ENCODE peak calls at places on chromosomes 1 and 21, in four cellular contexts. One of them, this sample, is unnamed.
A peak's percentile ranks its signal among the peaks of the same experiment; 100 is the strongest.

GRCh38 chr1:52002038-52002917 is 11.8 kb upstream of the RAB3B start:
- DNase-seq in psoas muscle: no peak
- DNase-seq in gastrocnemius medialis: peak; percentile 13
- DNase-seq in Peyer's patch: no peak
- DNase-seq in this sample: no peak

GRCh38 chr1:185066181-185066580 is 20.8 kb downstream of the RNF2 start:
- DNase-seq in Peyer's patch: no peak
- DNase-seq in gastrocnemius medialis: no peak
- DNase-seq in psoas muscle: no peak
- DNase-seq in this sample: no peak

GRCh38 chr21:41703857-41704501 is 62.9 kb downstream of the RIPK4 start:
- DNase-seq in Peyer's patch: no peak
- DNase-seq in gastrocnemius medialis: no peak
- DNase-seq in psoas muscle: peak; percentile 18
- DNase-seq in this sample: no peak

GRCh38 chr1:59357645-59358044 is 60.8 kb downstream of the FGGY start:
- DNase-seq in psoas muscle: no peak
- DNase-seq in Peyer's patch: no peak
- DNase-seq in gastrocnemius medialis: no peak
- DNase-seq in this sample: no peak

GRCh38 chr1:43938892-43939587 is 5.4 kb downstream of the ARTN start:
- DNase-seq in gastrocnemius medialis: no peak
- DNase-seq in Peyer's patch: no peak
- DNase-seq in psoas muscle: peak; percentile 79
- DNase-seq in this sample: no peak

GRCh38 chr1:21671915-21672314 is 2.8 kb upstream of the RAP1GAP start:
- DNase-seq in gastrocnemius medialis: no peak
- DNase-seq in Peyer's patch: no peak
- DNase-seq in psoas muscle: no peak
- DNase-seq in this sample: no peak

GRCh38 chr21:39189857-39190604 is 6.8 kb upstream of the PSMG1 start:
- DNase-seq in gastrocnemius medialis: no peak
- DNase-seq in Peyer's patch: no peak
- DNase-seq in psoas muscle: no peak
- DNase-seq in this sample: no peak

GRCh38 chr1:61953790-61954150 is 211.5 kb downstream of the PATJ start:
- DNase-seq in Peyer's patch: no peak
- DNase-seq in gastrocnemius medialis: no peak
- DNase-seq in psoas muscle: no peak
- DNase-seq in this sample: no peak

GRCh38 chr1:151711940-151712339 is 4.7 kb downstream of the CELF3 start:
- DNase-seq in Peyer's patch: no peak
- DNase-seq in gastrocnemius medialis: no peak
- DNase-seq in psoas muscle: no peak
- DNase-seq in this sample: no peak

GRCh38 chr21:44051462-44051941 is 39.4 kb downstream of the TRAPPC10 start:
- DNase-seq in Peyer's patch: peak; percentile 28
- DNase-seq in psoas muscle: peak; percentile 71
- DNase-seq in gastrocnemius medialis: peak; percentile 60
- DNase-seq in this sample: no peak

GRCh38 chr1:201945157-201945556 is 1.2 kb downstream of the LMOD1 start:
- DNase-seq in Peyer's patch: no peak
- DNase-seq in psoas muscle: no peak
- DNase-seq in gastrocnemius medialis: no peak
- DNase-seq in this sample: no peak

GRCh38 chr1:185813401-185813979 is 79.3 kb downstream of the HMCN1 start:
- DNase-seq in psoas muscle: no peak
- DNase-seq in Peyer's patch: no peak
- DNase-seq in gastrocnemius medialis: no peak
- DNase-seq in this sample: no peak

GRCh38 chr1:200129480-200129879 is 102.0 kb downstream of the NR5A2 start:
- DNase-seq in gastrocnemius medialis: no peak
- DNase-seq in Peyer's patch: no peak
- DNase-seq in psoas muscle: no peak
- DNase-seq in this sample: no peak

GRCh38 chr1:162389021-162389818 is 7.7 kb downstream of the C1orf226 start:
- DNase-seq in gastrocnemius medialis: no peak
- DNase-seq in psoas muscle: no peak
- DNase-seq in Peyer's patch: no peak
- DNase-seq in this sample: no peak

GRCh38 chr1:115718011-115718754 is 50.3 kb downstream of the CASQ2 start:
- DNase-seq in gastrocnemius medialis: no peak
- DNase-seq in psoas muscle: no peak
- DNase-seq in Peyer's patch: no peak
- DNase-seq in this sample: no peak

GRCh38 chr21:44810829-44811228 is 7.0 kb downstream of the SUMO3 start:
- DNase-seq in psoas muscle: peak; percentile 36
- DNase-seq in gastrocnemius medialis: no peak
- DNase-seq in Peyer's patch: no peak
- DNase-seq in this sample: no peak

GRCh38 chr1:243520831-243521230 is 265.0 kb downstream of the SDCCAG8 start:
- DNase-seq in Peyer's patch: no peak
- DNase-seq in gastrocnemius medialis: no peak
- DNase-seq in psoas muscle: no peak
- DNase-seq in this sample: no peak

GRCh38 chr21:16522512-16522911 is 792.7 kb downstream of the USP25 start:
- DNase-seq in Peyer's patch: no peak
- DNase-seq in psoas muscle: no peak
- DNase-seq in gastrocnemius medialis: no peak
- DNase-seq in this sample: no peak

GRCh38 chr1:183242556-183242955 is 56.5 kb downstream of the LAMC2 start:
- DNase-seq in Peyer's patch: no peak
- DNase-seq in psoas muscle: no peak
- DNase-seq in gastrocnemius medialis: peak; percentile 48
- DNase-seq in this sample: no peak
- H3K27ac ChIP-seq in Peyer's patch: peak overlapping the region; percentile 46
- H3K27ac ChIP-seq in psoas muscle: peak overlapping the region; percentile 46
- H3K27ac ChIP-seq in gastrocnemius medialis: peak overlapping the region; percentile 63
- H3K27ac ChIP-seq in this sample: peak overlapping the region; percentile 14

DNA sequence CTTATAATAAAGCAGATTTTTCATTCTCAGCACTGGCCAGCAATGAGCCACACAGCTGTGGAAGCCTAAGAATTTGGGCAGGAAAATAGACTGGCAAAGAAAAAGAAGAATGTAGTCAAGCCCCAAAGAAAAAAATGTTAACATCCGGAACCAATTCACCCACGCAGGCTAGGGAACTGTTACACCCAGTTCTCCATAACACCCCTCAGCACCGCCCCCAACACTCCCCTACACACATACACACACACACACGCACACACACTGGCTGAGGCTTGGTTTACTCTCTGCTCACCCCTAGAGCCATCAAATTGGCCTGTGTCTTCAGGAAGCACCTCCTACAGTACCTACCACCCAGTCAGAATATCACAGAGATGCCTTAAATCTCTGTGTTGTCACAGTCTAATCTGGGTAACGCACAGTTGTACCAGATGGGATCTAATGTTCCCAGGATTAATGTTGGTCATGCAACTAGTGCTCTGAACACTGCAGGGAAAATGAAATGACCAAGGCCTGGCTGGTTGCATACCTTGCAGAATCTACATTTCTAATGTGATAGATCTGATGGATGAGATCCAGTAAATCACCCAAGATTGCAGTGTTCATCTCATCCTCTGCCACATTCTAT is 14.5 kb downstream of the TBX15 start:
- DNase-seq in gastrocnemius medialis: no peak
- DNase-seq in Peyer's patch: no peak
- DNase-seq in psoas muscle: peak; percentile 55
- DNase-seq in this sample: no peak
- H3K27me3 ChIP-seq in gastrocnemius medialis: no peaks in the 10 kb centered on the region
- H3K27me3 ChIP-seq in Peyer's patch: peaks cover 1% of the 10 kb centered on the region
- H3K27me3 ChIP-seq in psoas muscle: no peaks in the 10 kb centered on the region
- H3K27me3 ChIP-seq in this sample: peaks cover 52% of the 10 kb centered on the region

DNA sequence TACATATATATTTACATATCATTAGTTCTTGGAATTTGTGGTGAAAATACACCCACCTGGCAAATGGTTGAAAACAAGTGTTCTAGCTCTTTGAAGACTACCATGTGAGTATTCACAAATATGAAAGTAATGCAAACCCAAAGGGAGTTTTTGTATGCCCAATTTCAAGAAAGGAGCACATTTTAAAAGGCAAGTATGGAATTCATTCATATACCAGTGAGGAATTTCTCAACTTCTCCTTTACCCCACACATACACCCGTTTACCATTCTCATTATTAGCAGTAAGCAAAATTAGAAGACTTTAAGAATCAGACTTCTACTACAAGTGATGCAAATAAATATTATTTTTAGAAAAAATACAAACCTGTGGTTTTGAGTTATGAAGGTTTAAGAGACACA is 8.1 kb downstream of the RABGAP1L start:
- DNase-seq in gastrocnemius medialis: no peak
- DNase-seq in psoas muscle: no peak
- DNase-seq in Peyer's patch: no peak
- DNase-seq in this sample: no peak
- H3K27ac ChIP-seq in gastrocnemius medialis: no peak overlapping the region
- H3K27ac ChIP-seq in psoas muscle: no peak overlapping the region
- H3K27ac ChIP-seq in Peyer's patch: no peak overlapping the region
- H3K27ac ChIP-seq in this sample: no peak overlapping the region

GRCh38 chr21:38136201-38136600 is 120.6 kb upstream of the KCNJ15 start:
- DNase-seq in Peyer's patch: no peak
- DNase-seq in psoas muscle: no peak
- DNase-seq in gastrocnemius medialis: no peak
- DNase-seq in this sample: no peak

GRCh38 chr21:38144193-38144592 is 112.6 kb upstream of the KCNJ15 start:
- DNase-seq in gastrocnemius medialis: no peak
- DNase-seq in psoas muscle: no peak
- DNase-seq in Peyer's patch: no peak
- DNase-seq in this sample: no peak

GRCh38 chr21:38140192-38140905 is 116.4 kb upstream of the KCNJ15 start:
- DNase-seq in gastrocnemius medialis: peak; percentile 31
- DNase-seq in psoas muscle: peak; percentile 61
- DNase-seq in Peyer's patch: no peak
- DNase-seq in this sample: no peak

GRCh38 chr21:38142226-38142625 is 114.6 kb upstream of the KCNJ15 start:
- DNase-seq in Peyer's patch: no peak
- DNase-seq in gastrocnemius medialis: no peak
- DNase-seq in psoas muscle: no peak
- DNase-seq in this sample: no peak

DNA sequence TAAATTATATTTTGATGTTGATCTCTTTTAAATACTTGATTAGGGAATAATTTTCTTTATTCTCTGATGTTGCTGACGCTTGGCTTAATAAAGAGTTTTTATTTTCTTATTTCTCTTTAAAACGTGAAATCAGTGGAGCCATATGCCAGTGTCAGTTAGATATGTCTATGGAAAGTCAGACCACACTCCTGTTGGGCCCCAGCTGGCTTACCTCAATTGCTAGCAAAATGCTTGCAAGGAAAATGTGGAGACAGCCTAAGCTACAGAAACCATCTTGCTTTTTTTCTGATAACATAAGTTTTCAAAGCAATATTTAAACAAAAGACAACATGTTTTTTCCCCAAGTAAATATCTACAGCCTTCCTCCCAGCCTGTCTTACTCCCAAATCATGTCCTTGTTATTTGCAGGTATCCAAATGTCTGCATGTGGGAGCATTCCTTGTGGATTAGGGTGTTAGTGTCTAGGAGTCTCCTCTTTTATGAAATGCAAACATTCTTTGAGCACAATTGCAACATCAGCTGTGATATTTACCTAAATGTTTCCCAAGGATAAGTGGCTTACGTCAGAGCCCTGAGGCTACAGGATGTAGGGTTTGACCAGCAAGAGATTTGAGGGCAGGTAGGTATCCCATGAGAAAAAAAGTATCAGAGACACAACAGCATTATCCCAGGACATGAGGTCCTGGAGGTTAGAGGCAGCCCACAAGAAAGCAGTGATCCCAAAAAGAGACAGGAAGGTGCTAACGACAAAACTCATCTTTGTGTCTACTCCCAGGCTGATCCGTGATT is 117.2 kb upstream of the KCNJ15 start:
- DNase-seq in psoas muscle: no peak
- DNase-seq in Peyer's patch: no peak
- DNase-seq in gastrocnemius medialis: no peak
- DNase-seq in this sample: peak; percentile 89
- H3K27me3 ChIP-seq in psoas muscle: no peaks in the 10 kb centered on the region
- H3K27me3 ChIP-seq in Peyer's patch: no peaks in the 10 kb centered on the region
- H3K27me3 ChIP-seq in gastrocnemius medialis: no peaks in the 10 kb centered on the region
- H3K27me3 ChIP-seq in this sample: no peaks in the 10 kb centered on the region

DNA sequence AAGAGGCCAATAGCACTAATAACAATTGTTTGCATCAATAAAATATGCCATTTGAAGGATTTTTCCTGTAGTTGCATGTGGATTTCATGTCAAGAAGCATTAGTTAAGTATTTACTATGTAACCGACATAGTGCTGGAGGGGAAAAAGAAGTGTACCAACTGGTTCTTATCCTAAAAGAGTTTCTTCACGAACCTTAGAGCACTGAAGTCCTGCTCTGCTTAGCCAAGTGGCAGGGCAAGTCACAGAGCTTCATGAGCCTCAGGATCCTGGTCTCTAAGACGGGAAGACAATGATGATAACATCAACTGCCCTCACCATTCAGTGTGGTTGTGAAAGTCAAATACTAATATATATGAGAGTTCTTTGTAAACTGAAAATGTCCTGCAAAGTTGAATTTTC is 14.1 kb downstream of the KIAA0040 start:
- DNase-seq in Peyer's patch: no peak
- DNase-seq in gastrocnemius medialis: no peak
- DNase-seq in psoas muscle: no peak
- DNase-seq in this sample: no peak
- H3K27ac ChIP-seq in Peyer's patch: no peak overlapping the region
- H3K27ac ChIP-seq in gastrocnemius medialis: no peak overlapping the region
- H3K27ac ChIP-seq in psoas muscle: no peak overlapping the region
- H3K27ac ChIP-seq in this sample: no peak overlapping the region

This sample was measured in RWPE2.